ENCODE peak calls at places on chromosome 21, in eight cellular contexts. T is neural progenitor cell, P is OCI-LY7, X is tibial nerve, L is heart right ventricle, E is GM23248, K is transverse colon, V is ascending aorta. A is an unnamed sample.

GRCh38 chr21:41112740-41113692 is 54.9 kb upstream of the BACE2 start:
- DNase-seq in T (peak; percentile 36), P (peak; percentile 3), X (no peak), L (no peak), E (peak; percentile 92), K (no peak), V (no peak), A (no peak)

GRCh38 chr21:40631201-40631600 is 215.8 kb downstream of the DSCAM start:
- DNase-seq in T (no peak), P (no peak), X (no peak), L (no peak), E (no peak), K (no peak), V (no peak), A (no peak)

GRCh38 chr21:33985117-33986050 is 69.8 kb upstream of the ATP5PO start:
- DNase-seq in T (no peak), P (no peak), X (no peak), L (no peak), E (no peak), K (no peak), V (no peak), A (no peak)

GRCh38 chr21:28111151-28111619 is 881.5 kb downstream of the LTN1 start:
- DNase-seq in T (no peak), P (no peak), X (peak; percentile 29), L (peak; percentile 14), E (peak; percentile 61), K (peak; percentile 39), V (no peak), A (no peak)

GRCh38 chr21:26782754-26783153 is 62.5 kb downstream of the ADAMTS1 start:
- DNase-seq in T (no peak), P (no peak), X (no peak), L (no peak), E (no peak), K (no peak), V (no peak), A (no peak)

GRCh38 chr21:33587792-33588484 is 546 bp downstream of the DONSON start:
- DNase-seq in T (peak; percentile 64), P (peak; percentile 57), X (peak; percentile 13), L (peak; percentile 30), E (peak; percentile 64), K (peak; percentile 41), V (no peak), A (peak; percentile 79)

GRCh38 chr21:41802684-41803083 is 35.8 kb upstream of the RIPK4 start:
- DNase-seq in T (no peak), P (no peak), X (peak; percentile 66), L (peak; percentile 60), E (peak; percentile 48), K (peak; percentile 26), V (no peak), A (no peak)

GRCh38 chr21:33901421-33902288 is 13.9 kb downstream of the ATP5PO start:
- DNase-seq in T (peak; percentile 74), P (peak; percentile 24), X (peak; percentile 26), L (no peak), E (peak; percentile 78), K (no peak), V (no peak), A (no peak)

GRCh38 chr21:46437511-46437910 is 21.2 kb upstream of the DIP2A start:
- DNase-seq in T (no peak), P (no peak), X (no peak), L (no peak), E (no peak), K (no peak), V (no peak), A (no peak)

GRCh38 chr21:45131537-45131999 is 57.2 kb downstream of the ADARB1 start:
- DNase-seq in T (no peak), P (no peak), X (no peak), L (no peak), E (no peak), K (no peak), V (no peak), A (no peak)

GRCh38 chr21:45128613-45129226 is 54.3 kb downstream of the ADARB1 start:
- DNase-seq in T (peak; percentile 81), P (peak; percentile 85), X (peak; percentile 69), L (peak; percentile 75), E (peak; percentile 83), K (peak; percentile 77), V (peak; percentile 46), A (peak; percentile 88)

GRCh38 chr21:45129231-45129923 is 55.0 kb downstream of the ADARB1 start:
- DNase-seq in T (no peak), P (no peak), X (no peak), L (peak; percentile 55), E (peak; percentile 89), K (no peak), V (no peak), A (peak; percentile 79)

GRCh38 chr21:45127937-45128336 is 53.6 kb downstream of the ADARB1 start:
- DNase-seq in T (no peak), P (no peak), X (no peak), L (no peak), E (no peak), K (no peak), V (no peak), A (no peak)

DNA sequence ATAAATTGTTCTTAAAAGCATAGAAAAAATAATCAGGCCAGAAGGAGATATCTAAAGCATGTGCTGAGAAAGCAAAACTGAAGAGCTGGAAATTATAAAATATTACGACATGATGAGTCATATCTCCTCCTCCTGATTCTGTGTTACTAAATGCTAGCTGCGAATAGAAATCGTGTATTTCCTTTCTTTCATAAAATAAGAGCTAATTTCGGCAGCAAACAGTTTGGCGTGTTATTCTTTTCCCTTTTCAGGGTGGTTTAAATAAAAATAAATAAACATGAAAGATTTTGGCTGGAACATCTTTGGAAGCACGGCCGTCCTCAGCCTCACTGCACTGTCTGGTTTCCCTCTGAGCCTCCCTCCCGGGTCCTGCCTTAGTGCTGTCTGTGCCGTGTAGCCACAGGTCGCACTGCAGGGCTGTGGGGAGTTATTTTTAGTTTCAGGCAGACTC is 56.0 kb downstream of the ADARB1 start:
- DNase-seq in T (no peak), P (no peak), X (no peak), L (no peak), E (peak; percentile 85), K (no peak), V (no peak), A (no peak)
- H3K4me3 ChIP-seq in T (no peak overlapping the region), P (no peak overlapping the region), X (peak overlapping the region; percentile 1), L (peak overlapping the region; percentile 8), E (peak overlapping the region; percentile 67), K (no peak overlapping the region), V (peak overlapping the region; percentile 35), A (peak overlapping the region; percentile 61)

GRCh38 chr21:43341349-43342163 is 85.4 kb downstream of the SIK1 start:
- DNase-seq in T (no peak), P (no peak), X (no peak), L (no peak), E (no peak), K (no peak), V (no peak), A (no peak)

GRCh38 chr21:43345046-43345745 is 81.7 kb downstream of the SIK1 start:
- DNase-seq in T (no peak), P (no peak), X (no peak), L (no peak), E (no peak), K (no peak), V (no peak), A (no peak)

GRCh38 chr21:43343992-43344886 is 82.7 kb downstream of the SIK1 start:
- DNase-seq in T (no peak), P (no peak), X (no peak), L (no peak), E (no peak), K (no peak), V (no peak), A (no peak)

GRCh38 chr21:43342301-43342881 is 84.5 kb downstream of the SIK1 start:
- DNase-seq in T (no peak), P (no peak), X (no peak), L (no peak), E (no peak), K (no peak), V (no peak), A (no peak)

GRCh38 chr21:43343095-43343991 is 83.6 kb downstream of the SIK1 start:
- DNase-seq in T (no peak), P (no peak), X (no peak), L (no peak), E (no peak), K (peak; percentile 87), V (no peak), A (no peak)
- H3K27ac ChIP-seq in T (no peak overlapping the region), P (no peak overlapping the region), X (no peak overlapping the region), L (no peak overlapping the region), E (no peak overlapping the region), K (peak overlapping the region; percentile 57), V (no peak overlapping the region), A (no peak overlapping the region)

GRCh38 chr21:15061747-15062146 is 3.1 kb downstream of the NRIP1 start:
- DNase-seq in T (no peak), P (no peak), X (no peak), L (no peak), E (no peak), K (no peak), V (no peak), A (no peak)

GRCh38 chr21:15062566-15062965 is 2.2 kb downstream of the NRIP1 start:
- DNase-seq in T (no peak), P (no peak), X (no peak), L (no peak), E (peak; percentile 26), K (no peak), V (no peak), A (no peak)

GRCh38 chr21:15061284-15061683 is 3.5 kb downstream of the NRIP1 start:
- DNase-seq in T (no peak), P (no peak), X (no peak), L (no peak), E (no peak), K (no peak), V (no peak), A (no peak)

GRCh38 chr21:15059397-15059796 is 5.4 kb downstream of the NRIP1 start:
- DNase-seq in T (no peak), P (no peak), X (no peak), L (no peak), E (no peak), K (no peak), V (no peak), A (no peak)

GRCh38 chr21:15060776-15061175 is 4.0 kb downstream of the NRIP1 start:
- DNase-seq in T (no peak), P (no peak), X (no peak), L (no peak), E (peak; percentile 48), K (no peak), V (no peak), A (no peak)
- H3K4me3 ChIP-seq in T (peak overlapping the region; percentile 90), P (no peak overlapping the region), X (no peak overlapping the region), L (no peak overlapping the region), E (peak overlapping the region; percentile 96), K (no peak overlapping the region), V (no peak overlapping the region), A (peak overlapping the region; percentile 7)

DNA sequence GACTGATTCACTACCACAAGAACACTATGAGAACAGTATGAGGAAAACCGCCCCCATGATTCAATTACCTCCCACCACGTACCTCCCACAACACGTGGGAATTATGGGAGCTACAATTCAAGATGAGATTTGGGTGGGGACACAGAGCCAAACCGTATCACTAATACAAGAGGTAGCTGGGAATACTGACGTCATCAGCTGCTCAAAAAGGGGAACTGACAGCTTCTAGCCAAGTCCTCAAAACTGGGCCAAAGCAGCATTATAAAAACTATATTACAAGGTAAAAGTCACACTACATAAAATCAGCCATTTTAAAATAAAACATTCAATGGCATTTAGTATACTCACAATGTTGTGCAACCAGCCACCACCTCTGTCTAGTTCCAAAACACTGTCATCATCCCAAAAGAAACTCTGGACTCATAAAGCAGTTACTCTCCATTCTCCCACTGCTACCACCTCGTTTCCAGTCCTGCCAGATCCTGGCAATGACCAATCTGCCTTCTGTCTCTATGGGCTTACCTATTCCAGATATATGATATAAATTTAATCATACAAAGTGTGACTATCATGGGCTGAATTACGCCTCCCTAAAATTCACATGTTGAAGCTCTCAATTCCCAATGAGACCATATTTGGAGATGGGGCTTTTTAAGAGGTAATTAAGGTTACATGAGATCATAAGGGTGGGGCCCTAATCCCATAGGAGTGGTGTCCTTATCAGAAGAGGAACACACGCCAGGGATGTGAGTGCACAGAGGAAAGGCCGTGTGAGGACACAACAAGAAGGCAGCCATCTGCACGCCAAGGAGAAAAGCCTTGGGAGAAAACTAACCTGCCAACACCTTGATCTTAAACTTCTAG is 192.1 kb downstream of the SETD4 start:
- DNase-seq in T (no peak), P (no peak), X (no peak), L (no peak), E (peak; percentile 23), K (no peak), V (no peak), A (no peak)
- H3K27ac ChIP-seq in T (no peak overlapping the region), P (no peak overlapping the region), X (no peak overlapping the region), L (no peak overlapping the region), E (no peak overlapping the region), K (no peak overlapping the region), V (no peak overlapping the region), A (no peak overlapping the region)

A was measured in coronary artery.